ENCODE peak calls at places on chromosomes 2 and 18, in eight cellular contexts. One of them, this sample, is unnamed.

GRCh38 chr2:44543773-44544725 is 182.3 kb downstream of the CAMKMT start:
- DNase-seq in heart right ventricle: no peak
- DNase-seq in nephron progenitor cell: no peak
- DNase-seq in left ventricle myocardium inferior: no peak
- DNase-seq in HFF-Myc: no peak
- DNase-seq in cardiac muscle cell: no peak
- DNase-seq in ovary: no peak
- DNase-seq in HL-60: no peak
- DNase-seq in this sample: no peak

GRCh38 chr2:168156661-168157060 is 90.7 kb downstream of the STK39 start:
- DNase-seq in HL-60: no peak
- DNase-seq in heart right ventricle: peak; percentile 33
- DNase-seq in HFF-Myc: peak; percentile 80
- DNase-seq in ovary: no peak
- DNase-seq in left ventricle myocardium inferior: peak; percentile 31
- DNase-seq in nephron progenitor cell: peak; percentile 15
- DNase-seq in cardiac muscle cell: peak; percentile 67
- DNase-seq in this sample: no peak

GRCh38 chr18:67072789-67073188 is 443.7 kb downstream of the DSEL start:
- DNase-seq in ovary: no peak
- DNase-seq in HL-60: no peak
- DNase-seq in nephron progenitor cell: no peak
- DNase-seq in heart right ventricle: no peak
- DNase-seq in HFF-Myc: no peak
- DNase-seq in left ventricle myocardium inferior: no peak
- DNase-seq in cardiac muscle cell: no peak
- DNase-seq in this sample: no peak

GRCh38 chr18:28999711-29000110 is 822.8 kb upstream of the CDH2 start:
- DNase-seq in heart right ventricle: no peak
- DNase-seq in cardiac muscle cell: no peak
- DNase-seq in ovary: no peak
- DNase-seq in left ventricle myocardium inferior: no peak
- DNase-seq in HFF-Myc: no peak
- DNase-seq in HL-60: no peak
- DNase-seq in nephron progenitor cell: no peak
- DNase-seq in this sample: no peak

GRCh38 chr18:67705748-67706147 is 189.2 kb upstream of the DSEL start:
- DNase-seq in cardiac muscle cell: peak; percentile 16
- DNase-seq in ovary: no peak
- DNase-seq in nephron progenitor cell: no peak
- DNase-seq in HL-60: no peak
- DNase-seq in HFF-Myc: no peak
- DNase-seq in left ventricle myocardium inferior: no peak
- DNase-seq in heart right ventricle: no peak
- DNase-seq in this sample: no peak

GRCh38 chr18:9474103-9474982 is 970 bp upstream of the RALBP1 start:
- DNase-seq in cardiac muscle cell: peak; percentile 88
- DNase-seq in HL-60: no peak
- DNase-seq in left ventricle myocardium inferior: no peak
- DNase-seq in heart right ventricle: no peak
- DNase-seq in nephron progenitor cell: no peak
- DNase-seq in ovary: peak; percentile 27
- DNase-seq in HFF-Myc: no peak
- DNase-seq in this sample: no peak

GRCh38 chr2:173291412-173291811 is 63.3 kb upstream of the CDCA7 start:
- DNase-seq in HFF-Myc: no peak
- DNase-seq in heart right ventricle: no peak
- DNase-seq in cardiac muscle cell: no peak
- DNase-seq in ovary: no peak
- DNase-seq in left ventricle myocardium inferior: no peak
- DNase-seq in HL-60: no peak
- DNase-seq in nephron progenitor cell: no peak
- DNase-seq in this sample: no peak

GRCh38 chr2:137969418-137969765 is 5.1 kb downstream of the HNMT start:
- DNase-seq in HFF-Myc: peak; percentile 17
- DNase-seq in HL-60: peak; percentile 64
- DNase-seq in nephron progenitor cell: no peak
- DNase-seq in left ventricle myocardium inferior: no peak
- DNase-seq in cardiac muscle cell: peak; percentile 96
- DNase-seq in ovary: no peak
- DNase-seq in heart right ventricle: no peak
- DNase-seq in this sample: peak; percentile 73

GRCh38 chr2:45119855-45120254 is 110.6 kb upstream of the SIX2 start:
- DNase-seq in nephron progenitor cell: no peak
- DNase-seq in cardiac muscle cell: peak; percentile 83
- DNase-seq in heart right ventricle: no peak
- DNase-seq in HL-60: no peak
- DNase-seq in ovary: no peak
- DNase-seq in left ventricle myocardium inferior: no peak
- DNase-seq in HFF-Myc: no peak
- DNase-seq in this sample: peak; percentile 74

GRCh38 chr2:30662268-30663131 is 144.7 kb downstream of the CAPN13 start:
- DNase-seq in HL-60: no peak
- DNase-seq in cardiac muscle cell: no peak
- DNase-seq in left ventricle myocardium inferior: no peak
- DNase-seq in HFF-Myc: peak; percentile 85
- DNase-seq in heart right ventricle: no peak
- DNase-seq in nephron progenitor cell: no peak
- DNase-seq in ovary: no peak
- DNase-seq in this sample: no peak

GRCh38 chr2:4670331-4670730 is 967.0 kb downstream of the DCDC2C start:
- DNase-seq in HFF-Myc: no peak
- DNase-seq in cardiac muscle cell: no peak
- DNase-seq in left ventricle myocardium inferior: no peak
- DNase-seq in nephron progenitor cell: no peak
- DNase-seq in heart right ventricle: no peak
- DNase-seq in HL-60: no peak
- DNase-seq in ovary: no peak
- DNase-seq in this sample: no peak

GRCh38 chr2:231761735-231762134 is 19.3 kb downstream of the PDE6D start:
- DNase-seq in heart right ventricle: no peak
- DNase-seq in ovary: no peak
- DNase-seq in cardiac muscle cell: peak; percentile 38
- DNase-seq in HFF-Myc: no peak
- DNase-seq in nephron progenitor cell: no peak
- DNase-seq in left ventricle myocardium inferior: no peak
- DNase-seq in HL-60: no peak
- DNase-seq in this sample: no peak

GRCh38 chr2:20049631-20050030 is 1.8 kb downstream of the LAPTM4A start:
- DNase-seq in left ventricle myocardium inferior: no peak
- DNase-seq in cardiac muscle cell: peak; percentile 33
- DNase-seq in HL-60: no peak
- DNase-seq in HFF-Myc: no peak
- DNase-seq in nephron progenitor cell: no peak
- DNase-seq in ovary: no peak
- DNase-seq in heart right ventricle: no peak
- DNase-seq in this sample: no peak

GRCh38 chr2:231640646-231641111 is 48.0 kb downstream of the TEX44 start:
- DNase-seq in HL-60: peak; percentile 83
- DNase-seq in cardiac muscle cell: no peak
- DNase-seq in HFF-Myc: no peak
- DNase-seq in heart right ventricle: peak; percentile 63
- DNase-seq in nephron progenitor cell: no peak
- DNase-seq in ovary: no peak
- DNase-seq in left ventricle myocardium inferior: peak; percentile 51
- DNase-seq in this sample: no peak

GRCh38 chr2:18599509-18600254 is 10.3 kb upstream of the NT5C1B start:
- DNase-seq in left ventricle myocardium inferior: no peak
- DNase-seq in HFF-Myc: peak; percentile 70
- DNase-seq in heart right ventricle: no peak
- DNase-seq in nephron progenitor cell: no peak
- DNase-seq in ovary: no peak
- DNase-seq in cardiac muscle cell: peak; percentile 59
- DNase-seq in HL-60: no peak
- DNase-seq in this sample: no peak

GRCh38 chr2:222296311-222296736 is 2.5 kb downstream of the PAX3 start:
- DNase-seq in HFF-Myc: no peak
- DNase-seq in left ventricle myocardium inferior: no peak
- DNase-seq in cardiac muscle cell: no peak
- DNase-seq in HL-60: no peak
- DNase-seq in nephron progenitor cell: no peak
- DNase-seq in heart right ventricle: no peak
- DNase-seq in ovary: no peak
- DNase-seq in this sample: no peak

GRCh38 chr2:209876211-209876610 is 104.6 kb downstream of the UNC80 start:
- DNase-seq in ovary: no peak
- DNase-seq in cardiac muscle cell: no peak
- DNase-seq in heart right ventricle: no peak
- DNase-seq in HL-60: no peak
- DNase-seq in left ventricle myocardium inferior: no peak
- DNase-seq in nephron progenitor cell: no peak
- DNase-seq in HFF-Myc: no peak
- DNase-seq in this sample: no peak

GRCh38 chr2:29848566-29849310 is 72.6 kb downstream of the ALK start:
- DNase-seq in cardiac muscle cell: no peak
- DNase-seq in left ventricle myocardium inferior: no peak
- DNase-seq in HFF-Myc: no peak
- DNase-seq in ovary: no peak
- DNase-seq in heart right ventricle: no peak
- DNase-seq in nephron progenitor cell: no peak
- DNase-seq in HL-60: no peak
- DNase-seq in this sample: no peak

GRCh38 chr2:234463626-234464290 is 33.1 kb downstream of the ARL4C start:
- DNase-seq in left ventricle myocardium inferior: no peak
- DNase-seq in HL-60: no peak
- DNase-seq in nephron progenitor cell: no peak
- DNase-seq in cardiac muscle cell: no peak
- DNase-seq in ovary: no peak
- DNase-seq in heart right ventricle: no peak
- DNase-seq in HFF-Myc: no peak
- DNase-seq in this sample: no peak

GRCh38 chr2:126761981-126762878 is 106.3 kb downstream of the GYPC start:
- DNase-seq in cardiac muscle cell: no peak
- DNase-seq in HFF-Myc: no peak
- DNase-seq in heart right ventricle: no peak
- DNase-seq in HL-60: no peak
- DNase-seq in ovary: no peak
- DNase-seq in nephron progenitor cell: no peak
- DNase-seq in left ventricle myocardium inferior: no peak
- DNase-seq in this sample: no peak

GRCh38 chr18:27797484-27797883 is 379.4 kb downstream of the CDH2 start:
- DNase-seq in left ventricle myocardium inferior: no peak
- DNase-seq in cardiac muscle cell: no peak
- DNase-seq in HL-60: no peak
- DNase-seq in ovary: no peak
- DNase-seq in heart right ventricle: no peak
- DNase-seq in HFF-Myc: no peak
- DNase-seq in nephron progenitor cell: no peak
- DNase-seq in this sample: no peak

GRCh38 chr2:229634574-229635185 is 79.7 kb downstream of the DNER start:
- DNase-seq in nephron progenitor cell: peak; percentile 38
- DNase-seq in heart right ventricle: no peak
- DNase-seq in HL-60: no peak
- DNase-seq in cardiac muscle cell: no peak
- DNase-seq in HFF-Myc: no peak
- DNase-seq in ovary: no peak
- DNase-seq in left ventricle myocardium inferior: no peak
- DNase-seq in this sample: no peak

GRCh38 chr18:58216071-58216471 is 172.0 kb downstream of the NEDD4L start:
- DNase-seq in HFF-Myc: no peak
- DNase-seq in cardiac muscle cell: peak; percentile 53
- DNase-seq in nephron progenitor cell: peak; percentile 31
- DNase-seq in heart right ventricle: no peak
- DNase-seq in HL-60: no peak
- DNase-seq in left ventricle myocardium inferior: no peak
- DNase-seq in ovary: no peak
- DNase-seq in this sample: no peak

GRCh38 chr2:46801731-46802664 is 113.6 kb downstream of the MCFD2 start:
- DNase-seq in HL-60: no peak
- DNase-seq in cardiac muscle cell: no peak
- DNase-seq in heart right ventricle: no peak
- DNase-seq in nephron progenitor cell: no peak
- DNase-seq in HFF-Myc: no peak
- DNase-seq in left ventricle myocardium inferior: no peak
- DNase-seq in ovary: no peak
- DNase-seq in this sample: no peak

GRCh38 chr2:46803911-46804670 is 111.5 kb downstream of the MCFD2 start:
- DNase-seq in cardiac muscle cell: peak; percentile 89
- DNase-seq in HFF-Myc: peak; percentile 81
- DNase-seq in heart right ventricle: no peak
- DNase-seq in ovary: no peak
- DNase-seq in nephron progenitor cell: no peak
- DNase-seq in HL-60: no peak
- DNase-seq in left ventricle myocardium inferior: no peak
- DNase-seq in this sample: peak; percentile 82

GRCh38 chr2:46804794-46805193 is 110.8 kb downstream of the MCFD2 start:
- DNase-seq in left ventricle myocardium inferior: no peak
- DNase-seq in ovary: no peak
- DNase-seq in HFF-Myc: no peak
- DNase-seq in heart right ventricle: no peak
- DNase-seq in cardiac muscle cell: peak; percentile 41
- DNase-seq in nephron progenitor cell: no peak
- DNase-seq in HL-60: no peak
- DNase-seq in this sample: no peak

GRCh38 chr2:46803551-46803885 is 112.1 kb downstream of the MCFD2 start:
- DNase-seq in HFF-Myc: no peak
- DNase-seq in HL-60: no peak
- DNase-seq in nephron progenitor cell: no peak
- DNase-seq in heart right ventricle: no peak
- DNase-seq in cardiac muscle cell: no peak
- DNase-seq in ovary: no peak
- DNase-seq in left ventricle myocardium inferior: no peak
- DNase-seq in this sample: no peak

GRCh38 chr2:46802665-46803550 is 112.7 kb downstream of the MCFD2 start:
- DNase-seq in nephron progenitor cell: no peak
- DNase-seq in HL-60: no peak
- DNase-seq in heart right ventricle: no peak
- DNase-seq in ovary: no peak
- DNase-seq in HFF-Myc: no peak
- DNase-seq in left ventricle myocardium inferior: no peak
- DNase-seq in cardiac muscle cell: no peak
- DNase-seq in this sample: no peak
- TF ChIP-seq CTCF in nephron progenitor cell: no peak
- TF ChIP-seq CTCF in HL-60: no peak
- TF ChIP-seq CTCF in heart right ventricle: peak; percentile 27
- TF ChIP-seq CTCF in ovary: no peak
- TF ChIP-seq CTCF in HFF-Myc: no peak
- TF ChIP-seq CTCF in left ventricle myocardium inferior: peak; percentile 48
- TF ChIP-seq CTCF in cardiac muscle cell: no peak
- TF ChIP-seq CTCF in this sample: no peak

GRCh38 chr2:75290600-75291140 is 91.3 kb upstream of the TACR1 start:
- DNase-seq in heart right ventricle: no peak
- DNase-seq in HFF-Myc: no peak
- DNase-seq in left ventricle myocardium inferior: no peak
- DNase-seq in HL-60: no peak
- DNase-seq in ovary: no peak
- DNase-seq in cardiac muscle cell: peak; percentile 55
- DNase-seq in nephron progenitor cell: peak; percentile 12
- DNase-seq in this sample: no peak
- TF ChIP-seq CTCF in heart right ventricle: no peak
- TF ChIP-seq CTCF in HFF-Myc: peak; percentile 37
- TF ChIP-seq CTCF in left ventricle myocardium inferior: peak; percentile 24
- TF ChIP-seq CTCF in HL-60: no peak
- TF ChIP-seq CTCF in ovary: no peak
- TF ChIP-seq CTCF in cardiac muscle cell: peak; percentile 64
- TF ChIP-seq CTCF in nephron progenitor cell: peak; percentile 21
- TF ChIP-seq CTCF in this sample: peak; percentile 63

GRCh38 chr18:79396431-79397287 is 929 bp downstream of the NFATC1 start:
- DNase-seq in heart right ventricle: peak; percentile 74
- DNase-seq in HL-60: peak; percentile 55
- DNase-seq in left ventricle myocardium inferior: peak; percentile 66
- DNase-seq in cardiac muscle cell: peak; percentile 61
- DNase-seq in HFF-Myc: no peak
- DNase-seq in nephron progenitor cell: peak; percentile 69
- DNase-seq in ovary: peak; percentile 75
- DNase-seq in this sample: no peak
- TF ChIP-seq CTCF in heart right ventricle: peak; percentile 24
- TF ChIP-seq CTCF in HL-60: no peak
- TF ChIP-seq CTCF in left ventricle myocardium inferior: peak; percentile 25
- TF ChIP-seq CTCF in cardiac muscle cell: no peak
- TF ChIP-seq CTCF in HFF-Myc: no peak
- TF ChIP-seq CTCF in nephron progenitor cell: no peak
- TF ChIP-seq CTCF in ovary: no peak
- TF ChIP-seq CTCF in this sample: peak; percentile 1

GRCh38 chr2:241666627-241667400 is 19.8 kb downstream of the DTYMK start:
- DNase-seq in HFF-Myc: no peak
- DNase-seq in ovary: no peak
- DNase-seq in HL-60: no peak
- DNase-seq in cardiac muscle cell: peak; percentile 20
- DNase-seq in left ventricle myocardium inferior: no peak
- DNase-seq in nephron progenitor cell: peak; percentile 85
- DNase-seq in heart right ventricle: no peak
- DNase-seq in this sample: peak; percentile 12
- TF ChIP-seq CTCF in HFF-Myc: no peak
- TF ChIP-seq CTCF in ovary: no peak
- TF ChIP-seq CTCF in HL-60: no peak
- TF ChIP-seq CTCF in cardiac muscle cell: no peak
- TF ChIP-seq CTCF in left ventricle myocardium inferior: no peak
- TF ChIP-seq CTCF in nephron progenitor cell: no peak
- TF ChIP-seq CTCF in heart right ventricle: no peak
- TF ChIP-seq CTCF in this sample: no peak

This sample was measured in astrocyte of the cerebellum.